ENCODE peak calls at places on chromosomes 6 and 20, in six cellular contexts. X is keratinocyte, K is breast epithelium, B is left lung, C is SJSA1, L is pancreas. E is an unnamed sample. For H3K4me1 and H3K27me3, the result is how much of the 10 kb centered on the place peaks cover.

GRCh38 chr20:10603971-10604864 is 69.6 kb downstream of the JAG1 start:
- DNase-seq in X (no peak), K (peak), B (peak), C (peak), L (no peak), E (peak)

GRCh38 chr6:28353981-28354676 is 4.4 kb downstream of the ZKSCAN3 start:
- DNase-seq in X (peak), K (peak), B (peak), C (peak), L (peak), E (no peak)

GRCh38 chr6:42022755-42023384 is 27.5 kb upstream of the TAF8 start:
- DNase-seq in X (no peak), K (no peak), B (no peak), C (no peak), L (no peak), E (no peak)

GRCh38 chr6:160139420-160139851 is 17.8 kb downstream of the SLC22A1 start:
- DNase-seq in X (peak), K (no peak), B (no peak), C (no peak), L (no peak), E (no peak)

GRCh38 chr20:20073851-20074252 is 21.5 kb downstream of the CFAP61 start:
- DNase-seq in X (no peak), K (no peak), B (no peak), C (no peak), L (no peak), E (no peak)

GRCh38 chr20:36439040-36439730 is 102.1 kb upstream of the MYL9 start:
- DNase-seq in X (no peak), K (peak), B (peak), C (peak), L (peak), E (peak)

GRCh38 chr20:52972965-52973819 is 1.0 kb downstream of the TSHZ2 start:
- DNase-seq in X (no peak), K (peak), B (no peak), C (no peak), L (peak), E (no peak)

GRCh38 chr6:24778878-24779277 is 4.1 kb downstream of the GMNN start:
- DNase-seq in X (no peak), K (no peak), B (no peak), C (no peak), L (no peak), E (no peak)

GRCh38 chr6:138795809-138796469 is at the start of gene ECT2L:
- DNase-seq in X (no peak), K (peak), B (peak), C (no peak), L (peak), E (no peak)

GRCh38 chr6:79872986-79873385 is 74.4 kb downstream of the ELOVL4 start:
- DNase-seq in X (peak), K (no peak), B (no peak), C (no peak), L (no peak), E (no peak)

GRCh38 chr6:129073651-129074419 is 190.9 kb downstream of the LAMA2 start:
- DNase-seq in X (no peak), K (no peak), B (no peak), C (no peak), L (no peak), E (no peak)

GRCh38 chr6:6007311-6008113 is 787 bp upstream of the NRN1 start:
- DNase-seq in X (no peak), K (no peak), B (no peak), C (peak), L (peak), E (no peak)

GRCh38 chr6:113464959-113465358 is 392.2 kb upstream of the MARCKS start:
- DNase-seq in X (no peak), K (no peak), B (no peak), C (no peak), L (no peak), E (no peak)

GRCh38 chr20:34968020-34968775 is 12.5 kb downstream of the MYH7B start:
- DNase-seq in X (no peak), K (no peak), B (no peak), C (no peak), L (no peak), E (no peak)

GRCh38 chr6:105326838-105327745 is 75.8 kb downstream of the PREP start:
- DNase-seq in X (no peak), K (peak), B (no peak), C (no peak), L (no peak), E (no peak)

GRCh38 chr20:48595495-48596475 is 232.0 kb downstream of the PREX1 start:
- DNase-seq in X (no peak), K (no peak), B (no peak), C (no peak), L (no peak), E (peak)

GRCh38 chr6:127459231-127459641 is at the start of gene KIAA0408:
- DNase-seq in X (no peak), K (no peak), B (peak), C (no peak), L (no peak), E (no peak)

GRCh38 chr6:13767121-13767794 is 47.1 kb downstream of the MCUR1 start:
- DNase-seq in X (no peak), K (no peak), B (peak), C (peak), L (no peak), E (no peak)

GRCh38 chr6:44263357-44264100 is 1.8 kb downstream of the NFKBIE start:
- DNase-seq in X (no peak), K (no peak), B (peak), C (peak), L (no peak), E (no peak)

GRCh38 chr6:151391021-151391470 is 313 bp downstream of the ZBTB2 start:
- DNase-seq in X (no peak), K (peak), B (peak), C (peak), L (peak), E (no peak)

GRCh38 chr6:56046576-56046975 is 171.2 kb upstream of the BMP5 start:
- DNase-seq in X (no peak), K (peak), B (peak), C (peak), L (peak), E (peak)

GRCh38 chr6:52333840-52334200 is 28.1 kb upstream of the PAQR8 start:
- DNase-seq in X (no peak), K (no peak), B (no peak), C (no peak), L (no peak), E (no peak)

GRCh38 chr20:53154540-53154939 is 182.4 kb downstream of the TSHZ2 start:
- DNase-seq in X (no peak), K (no peak), B (no peak), C (no peak), L (no peak), E (no peak)

GRCh38 chr6:170038251-170038650 is 252.6 kb downstream of the DLL1 start:
- DNase-seq in X (no peak), K (no peak), B (peak), C (no peak), L (peak), E (no peak)

GRCh38 chr6:15086273-15087158 is 159.4 kb upstream of the JARID2 start:
- DNase-seq in X (no peak), K (no peak), B (no peak), C (no peak), L (no peak), E (no peak)

GRCh38 chr6:137223370-137224131 is 4.4 kb upstream of the IFNGR1 start:
- DNase-seq in X (no peak), K (peak), B (no peak), C (no peak), L (no peak), E (peak)

GRCh38 chr6:9412951-9413559 is 977.7 kb upstream of the SLC35B3 start:
- DNase-seq in X (no peak), K (no peak), B (no peak), C (no peak), L (peak), E (no peak)

GRCh38 chr20:52469143-52469542 is 277.6 kb upstream of the ZFP64 start:
- DNase-seq in X (no peak), K (no peak), B (no peak), C (no peak), L (no peak), E (no peak)

GRCh38 chr6:97023982-97024381 is 99.5 kb downstream of the KLHL32 start:
- DNase-seq in X (no peak), K (no peak), B (no peak), C (no peak), L (no peak), E (no peak)

GRCh38 chr6:54861846-54862616 is 15.5 kb downstream of the FAM83B start:
- DNase-seq in X (no peak), K (no peak), B (no peak), C (no peak), L (no peak), E (no peak)

GRCh38 chr6:112881027-112881426 is 533.9 kb downstream of the RFPL4B start:
- DNase-seq in X (no peak), K (no peak), B (no peak), C (no peak), L (no peak), E (no peak)

GRCh38 chr6:56891754-56892153 is 63.2 kb upstream of the BEND6 start:
- DNase-seq in X (no peak), K (no peak), B (no peak), C (peak), L (no peak), E (no peak)

GRCh38 chr6:111565316-111566221 is 40.1 kb downstream of the TRAF3IP2 start:
- DNase-seq in X (no peak), K (no peak), B (no peak), C (no peak), L (no peak), E (no peak)

GRCh38 chr6:36126553-36127458 is 3.5 kb upstream of the MAPK13 start:
- DNase-seq in X (no peak), K (no peak), B (no peak), C (no peak), L (no peak), E (no peak)

GRCh38 chr20:16518068-16518783 is 55.0 kb downstream of the KIF16B start:
- DNase-seq in X (no peak), K (no peak), B (no peak), C (no peak), L (no peak), E (no peak)

GRCh38 chr6:150046943-150047342 is 21.6 kb upstream of the RAET1L start:
- DNase-seq in X (no peak), K (no peak), B (no peak), C (no peak), L (no peak), E (no peak)

GRCh38 chr6:53761036-53761435 is 33.8 kb upstream of the LRRC1 start:
- DNase-seq in X (no peak), K (no peak), B (no peak), C (no peak), L (no peak), E (no peak)

GRCh38 chr20:62552613-62553012 is 76.8 kb upstream of the GATA5 start:
- DNase-seq in X (no peak), K (no peak), B (no peak), C (no peak), L (no peak), E (no peak)

GRCh38 chr20:62550087-62550565 is 74.3 kb upstream of the GATA5 start:
- DNase-seq in X (no peak), K (peak), B (no peak), C (no peak), L (no peak), E (no peak)

GRCh38 chr20:62553136-62553837 is 77.5 kb upstream of the GATA5 start:
- DNase-seq in X (no peak), K (no peak), B (no peak), C (no peak), L (no peak), E (no peak)

GRCh38 chr20:62549499-62550086 is 73.8 kb upstream of the GATA5 start:
- DNase-seq in X (no peak), K (no peak), B (no peak), C (no peak), L (no peak), E (no peak)

GRCh38 chr20:62551408-62552323 is 75.9 kb upstream of the GATA5 start:
- DNase-seq in X (no peak), K (no peak), B (no peak), C (no peak), L (no peak), E (no peak)
- H3K4me1 ChIP-seq in X (under half), K (under half), B (under half), C (under half), L (under half), E (under half)

GRCh38 chr20:2751347-2751867 is 49.0 kb downstream of the CPXM1 start:
- DNase-seq in X (no peak), K (no peak), B (no peak), C (no peak), L (no peak), E (peak)

GRCh38 chr20:2748551-2749342 is 51.7 kb downstream of the CPXM1 start:
- DNase-seq in X (no peak), K (no peak), B (no peak), C (peak), L (no peak), E (no peak)

GRCh38 chr20:2749343-2749950 is 51.0 kb downstream of the CPXM1 start:
- DNase-seq in X (no peak), K (no peak), B (no peak), C (peak), L (no peak), E (no peak)

GRCh38 chr20:2750343-2751251 is 49.8 kb downstream of the CPXM1 start:
- DNase-seq in X (no peak), K (peak), B (peak), C (no peak), L (no peak), E (peak)

GRCh38 chr20:2749951-2750342 is 50.5 kb downstream of the CPXM1 start:
- DNase-seq in X (no peak), K (no peak), B (no peak), C (no peak), L (no peak), E (no peak)
- H3K27me3 ChIP-seq in X (half or more), K (under half), B (under half), C (under half), L (under half), E (under half)

GRCh38 chr20:57395111-57395959 is 4.1 kb downstream of the RBM38 start:
- DNase-seq in X (no peak), K (peak), B (no peak), C (peak), L (peak), E (peak)
- H3K4me1 ChIP-seq in X (under half), K (under half), B (half or more), C (under half), L (under half), E (half or more)

GRCh38 chr6:72619883-72620696 is 1.8 kb upstream of the KCNQ5 start:
- DNase-seq in X (no peak), K (no peak), B (peak), C (no peak), L (peak), E (peak)

GRCh38 chr6:72620866-72621242 is 1.0 kb upstream of the KCNQ5 start:
- DNase-seq in X (no peak), K (no peak), B (no peak), C (no peak), L (peak), E (no peak)

GRCh38 chr6:72622094-72622540 is 253 bp downstream of the KCNQ5 start:
- DNase-seq in X (no peak), K (no peak), B (peak), C (no peak), L (peak), E (no peak)

GRCh38 chr6:72623808-72624207 is 1.9 kb downstream of the KCNQ5 start:
- DNase-seq in X (no peak), K (no peak), B (no peak), C (no peak), L (no peak), E (no peak)

DNA sequence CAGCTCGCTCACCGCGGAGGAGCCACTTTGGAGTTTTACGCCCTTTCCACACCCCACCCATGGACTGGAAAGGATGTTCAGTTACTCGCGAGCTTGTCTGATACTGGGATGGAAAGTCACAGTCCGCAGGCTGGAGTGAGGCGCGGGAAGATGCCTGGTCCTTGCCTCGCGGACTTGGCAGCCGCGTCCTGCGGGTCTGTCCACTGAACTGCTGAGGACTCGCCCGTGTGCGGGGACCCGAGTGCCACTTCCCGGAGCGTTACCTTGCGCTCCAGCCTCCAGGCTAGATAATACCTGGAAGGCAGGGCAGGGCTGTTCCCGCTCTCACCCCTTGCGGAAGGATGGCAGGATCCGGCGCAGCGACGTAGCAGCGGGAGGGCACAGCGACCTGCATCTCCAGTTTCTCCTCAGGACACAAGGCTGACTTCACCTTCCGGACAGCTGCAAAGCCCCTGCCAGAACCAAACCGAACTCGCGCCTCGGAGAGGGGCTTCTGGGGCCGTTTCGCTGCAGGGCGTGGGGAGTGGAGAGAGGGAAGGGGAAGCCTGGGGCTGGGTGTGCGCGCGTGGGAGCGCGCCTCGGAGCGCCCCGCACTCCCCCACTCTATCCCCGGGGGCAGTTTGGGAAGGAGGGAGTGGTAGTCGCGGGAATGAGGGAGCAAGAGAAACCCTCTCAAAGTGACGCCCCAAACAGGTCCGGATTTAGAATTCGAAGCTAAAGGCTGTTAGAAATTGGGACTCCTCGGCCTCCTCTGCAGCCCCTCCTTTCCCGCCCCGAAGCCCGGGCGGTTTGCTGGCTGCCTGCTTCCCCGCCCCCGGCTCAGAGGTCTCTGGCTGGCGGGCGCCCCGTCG is at the start of gene KCNQ5:
- DNase-seq in X (no peak), K (no peak), B (no peak), C (no peak), L (peak), E (no peak)
- H3K27me3 ChIP-seq in X (under half), K (under half), B (under half), C (under half), L (under half), E (under half)

GRCh38 chr6:149035806-149036205 is 281.7 kb upstream of the TAB2 start:
- DNase-seq in X (no peak), K (no peak), B (no peak), C (no peak), L (no peak), E (no peak)

GRCh38 chr6:149031545-149032317 is 284.9 kb downstream of the UST start:
- DNase-seq in X (no peak), K (peak), B (no peak), C (peak), L (no peak), E (no peak)

GRCh38 chr6:149032599-149033405 is 284.7 kb upstream of the TAB2 start:
- DNase-seq in X (no peak), K (no peak), B (no peak), C (peak), L (no peak), E (no peak)

GRCh38 chr6:149032318-149032598 is 285.3 kb upstream of the TAB2 start:
- DNase-seq in X (no peak), K (no peak), B (no peak), C (no peak), L (no peak), E (no peak)

DNA sequence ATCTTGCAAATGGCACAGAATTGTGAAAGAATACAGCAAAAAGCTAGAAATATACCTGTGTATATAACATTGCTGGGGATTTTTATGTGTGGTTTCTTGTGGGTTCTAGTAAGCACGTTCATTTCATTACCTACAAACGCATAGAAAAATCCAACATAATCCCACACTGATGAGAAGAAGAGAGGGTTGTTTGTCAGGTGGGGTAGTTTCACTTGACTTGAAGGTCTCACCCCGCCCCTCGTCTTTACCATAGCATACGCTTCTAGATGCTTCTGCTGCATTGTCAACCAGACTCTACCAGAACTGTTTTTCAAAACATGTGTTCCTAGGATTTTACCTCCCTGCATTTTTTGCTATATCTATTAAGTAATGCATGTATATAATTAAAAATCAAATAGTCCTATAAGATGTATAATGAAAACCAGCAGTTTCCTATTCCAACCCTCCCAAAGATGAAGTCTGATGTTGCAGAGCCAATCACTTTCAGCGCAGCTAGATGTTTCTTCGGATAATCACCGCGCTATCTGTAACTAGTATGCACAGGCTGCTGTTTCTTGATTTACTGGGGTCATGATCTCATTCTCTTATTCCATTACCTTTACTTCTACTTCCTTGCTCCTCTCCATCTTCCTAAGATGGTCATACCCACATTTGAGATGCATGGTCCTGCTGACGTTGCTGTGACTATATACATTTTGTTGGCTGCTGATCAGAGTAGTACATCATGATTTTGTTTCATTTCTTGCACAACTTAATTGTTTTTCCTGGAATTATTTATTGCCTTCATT is 283.9 kb upstream of the TAB2 start:
- DNase-seq in X (no peak), K (no peak), B (no peak), C (no peak), L (no peak), E (no peak)
- H3K4me1 ChIP-seq in X (under half), K (under half), B (under half), C (under half), L (under half), E (under half)

DNA sequence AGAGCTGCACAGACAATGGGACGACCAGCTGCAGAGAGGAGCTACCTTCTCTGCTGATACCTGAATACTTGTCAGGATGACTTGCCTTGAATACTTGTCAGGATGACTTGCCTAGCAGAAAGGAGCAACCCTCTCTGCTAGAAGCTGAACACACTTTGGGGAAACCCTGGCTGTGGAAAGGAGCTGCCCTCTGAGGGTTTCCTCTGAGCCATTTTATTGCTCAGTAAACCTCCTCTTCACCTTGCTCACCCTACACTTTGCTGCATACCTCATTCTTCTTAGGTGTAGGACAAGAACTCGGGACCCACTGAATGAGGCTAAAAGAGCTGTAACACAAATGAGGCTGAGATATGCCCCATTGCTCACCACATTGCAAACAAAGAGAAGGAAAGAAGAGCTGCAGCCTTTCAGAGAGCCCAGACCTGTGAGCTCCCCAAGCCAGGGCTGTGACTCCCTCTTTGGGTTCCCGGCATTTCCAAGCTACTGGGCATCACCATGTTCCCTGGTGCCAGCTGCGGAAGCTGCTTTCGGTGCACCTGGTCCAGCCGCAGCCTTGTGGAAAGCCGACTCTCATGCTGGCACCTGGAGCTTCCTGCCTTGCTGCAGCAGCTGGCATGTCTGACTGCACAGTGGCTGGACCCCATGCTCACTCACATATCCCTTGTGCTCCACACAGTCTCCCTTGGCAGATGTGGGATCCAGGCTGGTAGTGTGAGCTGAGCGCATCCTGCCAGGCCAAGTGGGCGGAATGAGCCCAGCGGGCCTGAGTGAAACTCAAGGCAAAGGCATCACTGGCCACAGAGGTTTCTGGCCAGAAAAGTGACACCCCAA is 106.7 kb upstream of the AHI1 start:
- DNase-seq in X (no peak), K (no peak), B (no peak), C (no peak), L (no peak), E (no peak)
- H3K27me3 ChIP-seq in X (under half), K (under half), B (under half), C (under half), L (under half), E (under half)